ENCODE peak calls at places on chromosome 15, in five cellular contexts. S is coronary artery, I is DND-41, F is esophagus muscularis mucosa, X is kidney. D is an unnamed sample.

GRCh38 chr15:67927501-67928156 is 87.8 kb upstream of the RNU6-1 start:
- DNase-seq in S (peak), I (no peak), F (peak), X (peak), D (peak)

GRCh38 chr15:43911235-43911661 is 84.4 kb downstream of the WDR76 start:
- DNase-seq in S (no peak), I (no peak), F (no peak), X (no peak), D (peak)

GRCh38 chr15:39191871-39192281 is 389.0 kb upstream of the THBS1 start:
- DNase-seq in S (no peak), I (no peak), F (no peak), X (no peak), D (peak)

GRCh38 chr15:58444056-58444455 is 12.3 kb downstream of the LIPC start:
- DNase-seq in S (no peak), I (no peak), F (no peak), X (no peak), D (no peak)

GRCh38 chr15:31609243-31609642 is 282.6 kb downstream of the KLF13 start:
- DNase-seq in S (no peak), I (no peak), F (no peak), X (no peak), D (no peak)

GRCh38 chr15:71328453-71328852 is 213.2 kb downstream of the THSD4 start:
- DNase-seq in S (no peak), I (no peak), F (no peak), X (no peak), D (no peak)

GRCh38 chr15:34018021-34018645 is 20.9 kb downstream of the AVEN start:
- DNase-seq in S (no peak), I (peak), F (no peak), X (no peak), D (no peak)

GRCh38 chr15:27820232-27820631 is 278.9 kb downstream of the OCA2 start:
- DNase-seq in S (no peak), I (no peak), F (no peak), X (no peak), D (no peak)

GRCh38 chr15:81321667-81322066 is 2.3 kb downstream of the STARD5 start:
- DNase-seq in S (no peak), I (no peak), F (no peak), X (no peak), D (no peak)

GRCh38 chr15:79970921-79971434 is at the start of gene BCL2A1:
- DNase-seq in S (no peak), I (no peak), F (no peak), X (no peak), D (no peak)

GRCh38 chr15:90868261-90868689 is at the start of gene FURIN:
- DNase-seq in S (no peak), I (no peak), F (no peak), X (no peak), D (no peak)

GRCh38 chr15:47609693-47610092 is 107.6 kb upstream of the SEMA6D start:
- DNase-seq in S (no peak), I (no peak), F (no peak), X (no peak), D (no peak)

GRCh38 chr15:64274541-64274940 is 81.4 kb downstream of the CSNK1G1 start:
- DNase-seq in S (no peak), I (no peak), F (no peak), X (no peak), D (no peak)

GRCh38 chr15:57663262-57663661 is 43.3 kb upstream of the POLR2M start:
- DNase-seq in S (no peak), I (no peak), F (no peak), X (no peak), D (no peak)

GRCh38 chr15:90219421-90220141 is 14.2 kb downstream of the CIB1 start:
- DNase-seq in S (no peak), I (peak), F (no peak), X (no peak), D (no peak)

GRCh38 chr15:82530606-82531379 is 9.5 kb downstream of the RPS17 start:
- DNase-seq in S (peak), I (peak), F (no peak), X (peak), D (peak)
- H3K4me3 ChIP-seq in S (peak), I (no peak), F (peak), X (peak), D (peak)

DNA sequence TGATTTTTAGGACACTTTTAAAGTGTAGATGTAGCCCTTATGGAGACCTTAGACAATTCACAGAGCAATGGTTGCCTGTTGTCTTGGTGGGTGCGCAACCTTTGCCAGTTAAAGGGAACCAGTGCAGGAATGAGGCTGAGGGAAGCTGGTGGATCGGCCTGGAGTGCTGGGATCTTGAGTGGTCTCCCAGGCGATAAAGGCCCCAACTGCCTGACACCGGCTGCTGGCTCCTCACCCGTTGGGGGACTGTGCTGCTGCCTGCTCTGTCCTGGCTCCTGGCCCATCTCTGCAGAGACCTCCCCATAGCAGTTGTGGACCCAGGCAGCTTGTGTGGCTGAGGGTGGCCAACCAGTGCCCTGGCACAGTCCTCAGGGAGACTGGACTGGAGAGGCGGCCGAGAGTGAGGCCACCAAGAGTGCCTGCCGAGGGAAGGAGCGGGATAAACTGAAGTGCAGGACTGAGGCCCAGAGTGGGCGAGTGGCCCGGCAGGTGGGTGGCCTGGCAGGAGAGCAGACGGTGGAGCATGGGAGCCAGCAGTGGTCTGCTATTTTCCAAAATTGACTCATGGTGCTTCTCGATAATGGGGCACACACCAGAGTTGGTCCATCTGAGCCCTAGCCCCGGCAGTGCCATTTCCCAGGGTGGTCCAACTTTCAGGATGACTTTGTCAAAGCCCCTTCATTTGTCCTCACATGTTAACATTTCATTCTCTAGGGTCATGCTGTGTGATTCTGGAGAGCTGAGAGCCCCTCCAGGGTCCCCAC is 2.1 kb downstream of the ALDH1A3 start:
- DNase-seq in S (no peak), I (no peak), F (no peak), X (no peak), D (no peak)
- TF ChIP-seq CTCF in S (no peak), I (no peak), F (no peak), X (no peak), D (no peak)

GRCh38 chr15:41895491-41895890 is 1.6 kb upstream of the SPTBN5 start:
- DNase-seq in S (no peak), I (no peak), F (no peak), X (no peak), D (no peak)

GRCh38 chr15:41893422-41894250 is at the start of gene SPTBN5:
- DNase-seq in S (no peak), I (no peak), F (no peak), X (peak), D (no peak)

GRCh38 chr15:41894251-41894790 is 468 bp upstream of the SPTBN5 start:
- DNase-seq in S (no peak), I (no peak), F (no peak), X (peak), D (no peak)

GRCh38 chr15:41895957-41896356 is 2.1 kb upstream of the SPTBN5 start:
- DNase-seq in S (no peak), I (no peak), F (no peak), X (peak), D (no peak)

GRCh38 chr15:41894791-41895463 is 1.1 kb upstream of the SPTBN5 start:
- DNase-seq in S (peak), I (peak), F (no peak), X (peak), D (no peak)
- H3K4me3 ChIP-seq in S (peak), I (no peak), F (peak), X (no peak), D (no peak)

GRCh38 chr15:65402971-65403370 is 19.8 kb downstream of the IGDCC4 start:
- DNase-seq in S (no peak), I (no peak), F (no peak), X (no peak), D (no peak)

GRCh38 chr15:65399001-65399706 is 21.4 kb upstream of the IGDCC3 start:
- DNase-seq in S (no peak), I (no peak), F (no peak), X (peak), D (no peak)

GRCh38 chr15:65401607-65402240 is 21.0 kb downstream of the IGDCC4 start:
- DNase-seq in S (no peak), I (no peak), F (no peak), X (peak), D (no peak)

GRCh38 chr15:65400760-65401606 is 21.8 kb downstream of the IGDCC4 start:
- DNase-seq in S (no peak), I (peak), F (no peak), X (peak), D (no peak)

GRCh38 chr15:65399997-65400396 is 22.2 kb upstream of the IGDCC3 start:
- DNase-seq in S (no peak), I (no peak), F (no peak), X (peak), D (no peak)
- TF ChIP-seq CTCF in S (no peak), I (no peak), F (no peak), X (no peak), D (no peak)

GRCh38 chr15:42363487-42363886 is 4.2 kb downstream of the CAPN3 start:
- DNase-seq in S (no peak), I (no peak), F (no peak), X (no peak), D (no peak)

GRCh38 chr15:42359990-42360389 is 689 bp downstream of the CAPN3 start:
- DNase-seq in S (no peak), I (no peak), F (no peak), X (no peak), D (no peak)

GRCh38 chr15:42358141-42358540 is 1.2 kb upstream of the CAPN3 start:
- DNase-seq in S (no peak), I (no peak), F (no peak), X (no peak), D (no peak)

GRCh38 chr15:42359249-42359648 is at the start of gene CAPN3:
- DNase-seq in S (no peak), I (no peak), F (no peak), X (no peak), D (no peak)

GRCh38 chr15:42360535-42361112 is 1.3 kb downstream of the CAPN3 start:
- DNase-seq in S (no peak), I (no peak), F (no peak), X (no peak), D (no peak)
- H3K4me3 ChIP-seq in S (no peak), I (no peak), F (no peak), X (no peak), D (no peak)

GRCh38 chr15:66388057-66388363 is 1.3 kb downstream of the MAP2K1 start:
- DNase-seq in S (no peak), I (no peak), F (no peak), X (no peak), D (no peak)

GRCh38 chr15:66388576-66388975 is 1.9 kb downstream of the MAP2K1 start:
- DNase-seq in S (no peak), I (no peak), F (no peak), X (no peak), D (no peak)

GRCh38 chr15:66386204-66387123 is at the start of gene MAP2K1:
- DNase-seq in S (peak), I (peak), F (peak), X (peak), D (peak)

GRCh38 chr15:66389098-66389858 is 2.6 kb downstream of the MAP2K1 start:
- DNase-seq in S (no peak), I (peak), F (no peak), X (no peak), D (no peak)

GRCh38 chr15:66387176-66388056 is 704 bp downstream of the MAP2K1 start:
- DNase-seq in S (peak), I (peak), F (peak), X (peak), D (peak)
- TF ChIP-seq CTCF in S (no peak), I (peak), F (peak), X (peak), D (peak)

DNA sequence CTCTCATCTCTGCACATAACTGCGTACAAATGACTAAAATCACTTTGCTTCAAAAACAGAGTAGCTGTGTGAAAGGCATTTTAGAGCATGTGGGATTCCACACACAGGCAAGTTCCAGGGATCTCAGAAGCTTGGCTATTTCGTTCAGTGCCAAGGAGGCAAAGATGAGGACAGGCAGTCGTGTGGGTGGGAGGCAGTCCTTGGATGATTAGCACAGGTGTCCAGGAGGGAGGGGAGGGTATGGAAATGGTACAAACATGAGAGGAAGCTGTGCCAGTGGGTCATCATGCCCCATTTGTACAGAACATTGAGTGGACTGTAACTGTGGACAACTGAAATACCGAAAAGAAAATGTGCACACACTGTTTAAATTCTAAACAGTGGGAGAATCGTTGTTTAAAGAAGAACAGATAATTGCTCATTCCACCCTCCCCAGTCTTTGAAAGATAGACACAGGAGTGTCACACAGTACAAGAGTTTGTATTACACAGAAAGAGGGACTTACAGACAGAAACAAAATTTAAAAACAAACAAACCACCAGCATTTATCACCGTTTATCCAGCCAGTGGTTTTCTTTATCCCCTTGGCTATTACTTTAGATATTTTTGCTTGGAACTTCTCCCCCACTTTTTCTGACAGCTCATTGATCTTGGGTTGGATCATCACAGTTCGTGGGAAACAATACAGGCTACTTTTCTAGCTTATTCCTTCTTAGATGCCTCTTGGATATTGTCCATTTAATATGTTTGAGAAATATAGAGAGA is 122.9 kb downstream of the GREM1 start:
- DNase-seq in S (no peak), I (no peak), F (no peak), X (no peak), D (no peak)
- H3K4me3 ChIP-seq in S (no peak), I (no peak), F (no peak), X (no peak), D (no peak)

GRCh38 chr15:78345726-78346125 is 5.6 kb downstream of the CRABP1 start:
- DNase-seq in S (no peak), I (no peak), F (no peak), X (no peak), D (no peak)
- TF ChIP-seq CTCF in S (no peak), I (no peak), F (no peak), X (no peak), D (no peak)

GRCh38 chr15:88255109-88255495 is 1.4 kb downstream of the NTRK3 start:
- DNase-seq in S (no peak), I (no peak), F (no peak), X (no peak), D (no peak)

GRCh38 chr15:88258021-88258641 is 1.6 kb upstream of the NTRK3 start:
- DNase-seq in S (peak), I (no peak), F (no peak), X (no peak), D (no peak)

GRCh38 chr15:88256261-88257230 is at the start of gene NTRK3:
- DNase-seq in S (no peak), I (peak), F (no peak), X (no peak), D (no peak)

GRCh38 chr15:88257311-88257901 is 867 bp upstream of the NTRK3 start:
- DNase-seq in S (no peak), I (no peak), F (no peak), X (no peak), D (no peak)

DNA sequence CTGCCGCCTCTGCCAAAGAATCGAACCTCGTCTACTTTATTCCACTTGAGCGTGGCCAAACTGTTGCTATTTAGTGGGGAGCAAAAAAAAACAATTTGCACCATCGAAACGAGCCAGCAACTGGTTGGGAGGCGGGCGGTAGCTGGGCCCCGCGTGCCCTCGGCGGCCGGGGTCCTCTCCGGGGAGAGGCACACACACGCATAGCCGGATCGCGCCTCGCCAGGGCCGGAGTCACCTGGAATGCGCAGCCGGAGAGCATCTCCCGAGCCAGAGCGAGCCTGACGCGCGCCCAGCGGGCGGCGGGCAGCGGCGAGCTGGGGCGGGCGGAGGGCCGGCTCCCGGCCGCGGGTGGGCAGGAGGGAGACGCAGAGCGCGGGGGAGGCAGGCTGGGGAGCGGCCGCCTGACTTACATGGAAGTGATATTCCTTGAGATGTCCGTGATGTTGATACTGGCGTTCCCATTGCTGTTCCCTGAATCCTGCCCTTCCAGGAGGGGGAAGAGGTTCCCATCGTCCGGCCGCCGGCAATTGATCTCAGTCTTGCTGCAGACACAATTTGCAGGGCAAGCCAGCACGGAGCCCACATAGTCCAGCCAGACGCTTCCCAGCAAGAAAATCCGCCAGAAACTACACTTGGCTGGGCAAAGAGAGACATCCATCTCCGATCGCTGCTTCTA is 905 bp downstream of the NTRK3 start:
- DNase-seq in S (no peak), I (no peak), F (no peak), X (no peak), D (no peak)
- H3K4me3 ChIP-seq in S (peak), I (no peak), F (peak), X (peak), D (peak)

GRCh38 chr15:70093070-70093469 is 4.6 kb downstream of the TLE3 start:
- DNase-seq in S (no peak), I (no peak), F (no peak), X (no peak), D (no peak)
- TF ChIP-seq CTCF in S (no peak), I (no peak), F (no peak), X (no peak), D (no peak)

D was measured in retinal pigment epithelial cell.